ENCODE peak calls at places on chromosomes 2 and 18, in six cellular contexts. One of them, this sample, is unnamed. For H3K27me3, the result is how much of the 10 kb centered on the place peaks cover.

GRCh38 chr2:12970861-12971260 is 254.1 kb downstream of the TRIB2 start:
- DNase-seq in tibial artery: no peak
- DNase-seq in IMR-90: peak
- DNase-seq in BE2C: no peak
- DNase-seq in neural progenitor cell: no peak
- DNase-seq in transverse colon: no peak
- DNase-seq in this sample: no peak

GRCh38 chr2:41129988-41130387 is 678.1 kb upstream of the SLC8A1 start:
- DNase-seq in tibial artery: no peak
- DNase-seq in IMR-90: no peak
- DNase-seq in BE2C: no peak
- DNase-seq in neural progenitor cell: no peak
- DNase-seq in transverse colon: no peak
- DNase-seq in this sample: no peak

GRCh38 chr2:149451417-149452165 is 121.2 kb downstream of the LYPD6 start:
- DNase-seq in tibial artery: no peak
- DNase-seq in IMR-90: no peak
- DNase-seq in BE2C: no peak
- DNase-seq in neural progenitor cell: no peak
- DNase-seq in transverse colon: no peak
- DNase-seq in this sample: no peak

GRCh38 chr18:28108254-28108653 is 68.7 kb downstream of the CDH2 start:
- DNase-seq in tibial artery: no peak
- DNase-seq in IMR-90: no peak
- DNase-seq in BE2C: no peak
- DNase-seq in neural progenitor cell: no peak
- DNase-seq in transverse colon: no peak
- DNase-seq in this sample: no peak

GRCh38 chr2:120788349-120788700 is 52.7 kb downstream of the GLI2 start:
- DNase-seq in tibial artery: no peak
- DNase-seq in IMR-90: no peak
- DNase-seq in BE2C: no peak
- DNase-seq in neural progenitor cell: peak
- DNase-seq in transverse colon: no peak
- DNase-seq in this sample: no peak

GRCh38 chr2:199940373-199940772 is 14.9 kb downstream of the TYW5 start:
- DNase-seq in tibial artery: no peak
- DNase-seq in IMR-90: peak
- DNase-seq in BE2C: no peak
- DNase-seq in neural progenitor cell: peak
- DNase-seq in transverse colon: no peak
- DNase-seq in this sample: no peak

GRCh38 chr2:10328667-10329583 is 26.2 kb downstream of the HPCAL1 start:
- DNase-seq in tibial artery: no peak
- DNase-seq in IMR-90: no peak
- DNase-seq in BE2C: peak
- DNase-seq in neural progenitor cell: no peak
- DNase-seq in transverse colon: no peak
- DNase-seq in this sample: no peak

GRCh38 chr2:199629301-199629700 is 171.6 kb upstream of the SATB2 start:
- DNase-seq in tibial artery: no peak
- DNase-seq in IMR-90: no peak
- DNase-seq in BE2C: no peak
- DNase-seq in neural progenitor cell: no peak
- DNase-seq in transverse colon: no peak
- DNase-seq in this sample: no peak

GRCh38 chr2:201574754-201575153 is 68.5 kb downstream of the TMEM237 start:
- DNase-seq in tibial artery: no peak
- DNase-seq in IMR-90: no peak
- DNase-seq in BE2C: no peak
- DNase-seq in neural progenitor cell: no peak
- DNase-seq in transverse colon: no peak
- DNase-seq in this sample: no peak

GRCh38 chr2:143521404-143521803 is 392.2 kb downstream of the ARHGAP15 start:
- DNase-seq in tibial artery: no peak
- DNase-seq in IMR-90: no peak
- DNase-seq in BE2C: no peak
- DNase-seq in neural progenitor cell: no peak
- DNase-seq in transverse colon: no peak
- DNase-seq in this sample: no peak

GRCh38 chr2:235024951-235025773 is 73.3 kb downstream of the SH3BP4 start:
- DNase-seq in tibial artery: no peak
- DNase-seq in IMR-90: no peak
- DNase-seq in BE2C: no peak
- DNase-seq in neural progenitor cell: no peak
- DNase-seq in transverse colon: no peak
- DNase-seq in this sample: no peak

GRCh38 chr2:133063792-133064191 is 393.8 kb upstream of the LYPD1 start:
- DNase-seq in tibial artery: no peak
- DNase-seq in IMR-90: peak
- DNase-seq in BE2C: no peak
- DNase-seq in neural progenitor cell: peak
- DNase-seq in transverse colon: no peak
- DNase-seq in this sample: no peak

GRCh38 chr2:57693177-57693576 is 353.4 kb upstream of the VRK2 start:
- DNase-seq in tibial artery: no peak
- DNase-seq in IMR-90: no peak
- DNase-seq in BE2C: no peak
- DNase-seq in neural progenitor cell: no peak
- DNase-seq in transverse colon: no peak
- DNase-seq in this sample: no peak

GRCh38 chr2:88621432-88621831 is 5.8 kb downstream of the EIF2AK3 start:
- DNase-seq in tibial artery: no peak
- DNase-seq in IMR-90: no peak
- DNase-seq in BE2C: no peak
- DNase-seq in neural progenitor cell: no peak
- DNase-seq in transverse colon: no peak
- DNase-seq in this sample: no peak

GRCh38 chr2:196987654-196988364 is 61.3 kb upstream of the PGAP1 start:
- DNase-seq in tibial artery: no peak
- DNase-seq in IMR-90: peak
- DNase-seq in BE2C: peak
- DNase-seq in neural progenitor cell: peak
- DNase-seq in transverse colon: no peak
- DNase-seq in this sample: no peak

GRCh38 chr2:64101141-64101591 is 43.1 kb downstream of the PELI1 start:
- DNase-seq in tibial artery: no peak
- DNase-seq in IMR-90: peak
- DNase-seq in BE2C: no peak
- DNase-seq in neural progenitor cell: no peak
- DNase-seq in transverse colon: no peak
- DNase-seq in this sample: peak

GRCh38 chr2:28300489-28300888 is 92.2 kb upstream of the FOSL2 start:
- DNase-seq in tibial artery: no peak
- DNase-seq in IMR-90: peak
- DNase-seq in BE2C: no peak
- DNase-seq in neural progenitor cell: no peak
- DNase-seq in transverse colon: no peak
- DNase-seq in this sample: no peak

GRCh38 chr18:63518178-63519012 is 23.8 kb upstream of the SERPINB12 start:
- DNase-seq in tibial artery: no peak
- DNase-seq in IMR-90: peak
- DNase-seq in BE2C: peak
- DNase-seq in neural progenitor cell: peak
- DNase-seq in transverse colon: peak
- DNase-seq in this sample: peak

GRCh38 chr2:231929961-231930600 is 3.9 kb upstream of the NPPC start:
- DNase-seq in tibial artery: peak
- DNase-seq in IMR-90: peak
- DNase-seq in BE2C: peak
- DNase-seq in neural progenitor cell: peak
- DNase-seq in transverse colon: no peak
- DNase-seq in this sample: peak

GRCh38 chr2:134359367-134360081 is 105.7 kb downstream of the MGAT5 start:
- DNase-seq in tibial artery: no peak
- DNase-seq in IMR-90: peak
- DNase-seq in BE2C: peak
- DNase-seq in neural progenitor cell: no peak
- DNase-seq in transverse colon: peak
- DNase-seq in this sample: no peak

GRCh38 chr2:70510213-70510820 is 43.3 kb downstream of the TGFA start:
- DNase-seq in tibial artery: no peak
- DNase-seq in IMR-90: no peak
- DNase-seq in BE2C: no peak
- DNase-seq in neural progenitor cell: no peak
- DNase-seq in transverse colon: no peak
- DNase-seq in this sample: no peak
- H3K27me3 ChIP-seq in tibial artery: under half
- H3K27me3 ChIP-seq in IMR-90: under half
- H3K27me3 ChIP-seq in BE2C: under half
- H3K27me3 ChIP-seq in neural progenitor cell: under half
- H3K27me3 ChIP-seq in transverse colon: under half
- H3K27me3 ChIP-seq in this sample: under half

GRCh38 chr18:59873616-59874015 is 26.2 kb upstream of the PMAIP1 start:
- DNase-seq in tibial artery: no peak
- DNase-seq in IMR-90: peak
- DNase-seq in BE2C: no peak
- DNase-seq in neural progenitor cell: no peak
- DNase-seq in transverse colon: no peak
- DNase-seq in this sample: no peak
- TF ChIP-seq CTCF in tibial artery: no peak
- TF ChIP-seq CTCF in IMR-90: no peak
- TF ChIP-seq CTCF in BE2C: no peak
- TF ChIP-seq CTCF in neural progenitor cell: no peak
- TF ChIP-seq CTCF in transverse colon: no peak
- TF ChIP-seq CTCF in this sample: no peak

GRCh38 chr2:224400174-224400810 is 1.6 kb downstream of the FAM124B start:
- DNase-seq in tibial artery: no peak
- DNase-seq in IMR-90: no peak
- DNase-seq in BE2C: no peak
- DNase-seq in neural progenitor cell: no peak
- DNase-seq in transverse colon: no peak
- DNase-seq in this sample: no peak

GRCh38 chr2:224400886-224401632 is 848 bp downstream of the FAM124B start:
- DNase-seq in tibial artery: no peak
- DNase-seq in IMR-90: no peak
- DNase-seq in BE2C: no peak
- DNase-seq in neural progenitor cell: no peak
- DNase-seq in transverse colon: no peak
- DNase-seq in this sample: no peak

GRCh38 chr2:224404766-224405165 is 2.9 kb upstream of the FAM124B start:
- DNase-seq in tibial artery: no peak
- DNase-seq in IMR-90: no peak
- DNase-seq in BE2C: no peak
- DNase-seq in neural progenitor cell: no peak
- DNase-seq in transverse colon: no peak
- DNase-seq in this sample: no peak

GRCh38 chr2:224403657-224404056 is 1.8 kb upstream of the FAM124B start:
- DNase-seq in tibial artery: no peak
- DNase-seq in IMR-90: no peak
- DNase-seq in BE2C: no peak
- DNase-seq in neural progenitor cell: no peak
- DNase-seq in transverse colon: no peak
- DNase-seq in this sample: no peak

GRCh38 chr2:224401641-224402342 is at the start of gene FAM124B:
- DNase-seq in tibial artery: peak
- DNase-seq in IMR-90: peak
- DNase-seq in BE2C: peak
- DNase-seq in neural progenitor cell: no peak
- DNase-seq in transverse colon: peak
- DNase-seq in this sample: no peak
- H3K4me3 ChIP-seq in tibial artery: peak
- H3K4me3 ChIP-seq in IMR-90: no peak
- H3K4me3 ChIP-seq in BE2C: peak
- H3K4me3 ChIP-seq in neural progenitor cell: no peak
- H3K4me3 ChIP-seq in transverse colon: peak
- H3K4me3 ChIP-seq in this sample: no peak

GRCh38 chr18:23756590-23757540 is 67.6 kb downstream of the LAMA3 start:
- DNase-seq in tibial artery: no peak
- DNase-seq in IMR-90: no peak
- DNase-seq in BE2C: peak
- DNase-seq in neural progenitor cell: no peak
- DNase-seq in transverse colon: no peak
- DNase-seq in this sample: no peak

GRCh38 chr18:23758281-23758680 is 69.0 kb downstream of the LAMA3 start:
- DNase-seq in tibial artery: no peak
- DNase-seq in IMR-90: no peak
- DNase-seq in BE2C: no peak
- DNase-seq in neural progenitor cell: no peak
- DNase-seq in transverse colon: no peak
- DNase-seq in this sample: no peak

GRCh38 chr18:23765931-23766330 is 76.7 kb downstream of the LAMA3 start:
- DNase-seq in tibial artery: no peak
- DNase-seq in IMR-90: no peak
- DNase-seq in BE2C: no peak
- DNase-seq in neural progenitor cell: no peak
- DNase-seq in transverse colon: no peak
- DNase-seq in this sample: no peak

GRCh38 chr18:23763343-23763742 is 74.1 kb downstream of the LAMA3 start:
- DNase-seq in tibial artery: no peak
- DNase-seq in IMR-90: no peak
- DNase-seq in BE2C: no peak
- DNase-seq in neural progenitor cell: no peak
- DNase-seq in transverse colon: no peak
- DNase-seq in this sample: no peak

DNA sequence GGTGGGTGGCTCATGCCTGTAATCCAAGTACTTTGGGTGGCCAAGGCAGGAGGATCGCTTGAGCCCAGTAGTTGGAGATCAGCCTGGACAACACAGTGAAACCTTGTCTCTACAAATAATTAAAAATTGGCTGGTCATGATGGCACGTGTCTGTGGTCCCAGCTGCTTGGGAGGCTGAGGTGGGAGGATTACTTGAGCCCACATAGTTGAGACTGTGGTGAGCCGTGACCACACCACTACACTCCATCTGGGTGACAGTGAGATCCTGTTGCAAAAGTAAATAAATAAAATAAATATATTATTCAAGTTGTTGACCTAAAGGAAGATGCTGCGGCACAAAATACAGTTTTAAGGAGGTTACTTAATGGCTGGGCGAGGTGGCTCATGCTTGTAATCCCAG is 72.7 kb downstream of the LAMA3 start:
- DNase-seq in tibial artery: no peak
- DNase-seq in IMR-90: no peak
- DNase-seq in BE2C: no peak
- DNase-seq in neural progenitor cell: no peak
- DNase-seq in transverse colon: no peak
- DNase-seq in this sample: no peak
- H3K27me3 ChIP-seq in tibial artery: under half
- H3K27me3 ChIP-seq in IMR-90: under half
- H3K27me3 ChIP-seq in BE2C: under half
- H3K27me3 ChIP-seq in neural progenitor cell: under half
- H3K27me3 ChIP-seq in transverse colon: under half
- H3K27me3 ChIP-seq in this sample: under half

This sample was measured in GM06990.